ENCODE peak calls at places on chromosome 15, in nine cellular contexts. W, X, C, F, P, Z, K, A and I are unnamed samples.

GRCh38 chr15:33754242-33754641 is 214.1 kb upstream of the CHRM5 start:
- DNase-seq in W (no peak), C (no peak), K (no peak), P (no peak), X (no peak), F (no peak), Z (no peak), A (no peak), I (no peak)

GRCh38 chr15:48021336-48022086 is 99.3 kb upstream of the SLC24A5 start:
- DNase-seq in P (no peak), Z (no peak), W (no peak), K (no peak), A (no peak), F (no peak), C (no peak), X (no peak), I (no peak)

GRCh38 chr15:72319985-72320671 is at the start of gene CELF6:
- DNase-seq in C (peak), Z (peak), A (peak), F (peak), X (peak), K (peak), W (peak), P (no peak), I (peak)

GRCh38 chr15:90414408-90415028 is 26.5 kb downstream of the IQGAP1 start:
- DNase-seq in F (no peak), X (no peak), K (no peak), W (no peak), Z (peak), C (no peak), P (no peak), A (peak), I (no peak)

GRCh38 chr15:38226867-38227266 is 25.8 kb upstream of the SPRED1 start:
- DNase-seq in P (no peak), X (no peak), A (peak), K (no peak), F (no peak), Z (peak), W (no peak), C (no peak), I (no peak)

GRCh38 chr15:71374607-71375352 is 259.5 kb downstream of the THSD4 start:
- DNase-seq in P (no peak), K (peak), W (no peak), F (no peak), Z (peak), A (no peak), C (no peak), X (no peak), I (no peak)

GRCh38 chr15:36370735-36371115 is 208.7 kb upstream of the CDIN1 start:
- DNase-seq in W (no peak), X (no peak), A (peak), F (no peak), Z (peak), P (no peak), C (no peak), K (no peak), I (no peak)

GRCh38 chr15:56244811-56245576 is 1.3 kb upstream of the RFX7 start:
- DNase-seq in A (no peak), F (peak), C (no peak), W (peak), P (peak), X (peak), K (peak), Z (peak), I (peak)

GRCh38 chr15:62732078-62732477 is 310.5 kb upstream of the TPM1 start:
- DNase-seq in C (no peak), Z (peak), W (no peak), F (no peak), K (no peak), X (no peak), A (peak), P (no peak), I (no peak)

GRCh38 chr15:81106560-81106959 is 27.5 kb upstream of the CFAP161 start:
- DNase-seq in F (peak), Z (peak), X (peak), K (peak), W (peak), C (no peak), P (peak), A (peak), I (peak)

GRCh38 chr15:25693321-25694237 is 169.5 kb downstream of the ATP10A start:
- DNase-seq in F (peak), W (no peak), Z (peak), X (peak), K (peak), C (peak), P (peak), A (no peak), I (no peak)

GRCh38 chr15:35545316-35545824 is 595 bp downstream of the DPH6 start:
- DNase-seq in K (peak), Z (peak), W (peak), A (peak), F (no peak), X (peak), C (no peak), P (peak), I (peak)

GRCh38 chr15:69595009-69595825 is 142.6 kb downstream of the RPLP1 start:
- DNase-seq in K (no peak), F (no peak), A (no peak), Z (peak), W (no peak), P (no peak), C (no peak), X (peak), I (no peak)

GRCh38 chr15:64883997-64884511 is 27.6 kb upstream of the ANKDD1A start:
- DNase-seq in Z (peak), C (no peak), K (no peak), F (peak), X (no peak), P (no peak), A (peak), W (peak), I (peak)

GRCh38 chr15:41791970-41792637 is 17.8 kb downstream of the MAPKBP1 start:
- DNase-seq in C (no peak), X (no peak), F (no peak), W (no peak), Z (no peak), A (no peak), K (no peak), P (no peak), I (no peak)

GRCh38 chr15:78321786-78322185 is 18.4 kb upstream of the CRABP1 start:
- DNase-seq in X (no peak), F (no peak), K (no peak), Z (no peak), C (no peak), A (no peak), P (no peak), W (no peak), I (no peak)

GRCh38 chr15:56982987-56983386 is 64.5 kb downstream of the TCF12 start:
- DNase-seq in X (no peak), C (no peak), K (no peak), P (no peak), W (no peak), F (no peak), A (no peak), Z (no peak), I (no peak)

GRCh38 chr15:74133703-74134386 is 3.5 kb downstream of the ISLR2 start:
- DNase-seq in A (no peak), F (no peak), C (no peak), P (no peak), X (no peak), W (no peak), K (no peak), Z (no peak), I (no peak)

GRCh38 chr15:74131618-74132191 is 1.3 kb downstream of the ISLR2 start:
- DNase-seq in X (no peak), F (no peak), K (no peak), C (no peak), P (no peak), Z (no peak), A (no peak), W (peak), I (no peak)

GRCh38 chr15:74134387-74135027 is 4.1 kb downstream of the ISLR2 start:
- DNase-seq in K (no peak), X (peak), A (no peak), Z (no peak), P (no peak), F (no peak), C (no peak), W (peak), I (peak)

GRCh38 chr15:74132681-74133070 is 2.3 kb downstream of the ISLR2 start:
- DNase-seq in W (peak), X (peak), F (no peak), K (no peak), C (no peak), Z (no peak), P (no peak), A (no peak), I (no peak)

GRCh38 chr15:74133071-74133702 is 2.8 kb downstream of the ISLR2 start:
- DNase-seq in F (no peak), K (no peak), C (no peak), P (no peak), X (peak), W (peak), A (no peak), Z (no peak), I (peak)
- TF ChIP-seq CTCF in F (no peak), K (peak), C (no peak), P (no peak), X (no peak), W (peak), A (no peak), Z (no peak), I (peak)

GRCh38 chr15:51917493-51917892 is 54.1 kb downstream of the LEO1 start:
- DNase-seq in C (no peak), P (peak), Z (peak), K (peak), A (peak), X (peak), F (no peak), W (no peak), I (no peak)
- TF ChIP-seq CTCF in C (peak), P (peak), Z (peak), K (peak), A (peak), X (peak), F (no peak), W (peak), I (peak)

DNA sequence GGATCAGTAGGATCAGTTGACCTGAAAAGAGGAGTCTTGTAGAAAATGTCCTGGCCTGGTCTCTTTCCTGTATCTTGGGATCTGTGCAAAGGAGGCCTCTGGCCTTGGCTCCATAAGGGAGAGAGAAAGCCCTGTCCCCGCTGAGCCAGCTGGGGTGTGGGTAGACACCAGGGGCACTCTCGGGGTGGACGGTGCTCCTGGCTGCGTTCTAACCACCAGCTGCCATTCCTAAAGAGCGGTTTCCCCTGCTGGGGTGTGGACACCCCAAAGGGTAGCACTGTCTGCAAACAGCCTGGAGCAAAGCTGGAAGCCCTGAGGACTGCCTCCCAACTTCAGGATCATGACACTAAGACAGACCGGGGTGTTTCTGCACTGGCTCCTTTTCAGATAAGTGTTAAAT is 23.5 kb downstream of the SYNM start:
- DNase-seq in Z (no peak), A (no peak), X (no peak), W (no peak), P (no peak), K (no peak), C (no peak), F (no peak), I (no peak)
- TF ChIP-seq CTCF in Z (no peak), A (no peak), X (no peak), W (no peak), P (no peak), K (no peak), C (no peak), F (no peak), I (no peak)

DNA sequence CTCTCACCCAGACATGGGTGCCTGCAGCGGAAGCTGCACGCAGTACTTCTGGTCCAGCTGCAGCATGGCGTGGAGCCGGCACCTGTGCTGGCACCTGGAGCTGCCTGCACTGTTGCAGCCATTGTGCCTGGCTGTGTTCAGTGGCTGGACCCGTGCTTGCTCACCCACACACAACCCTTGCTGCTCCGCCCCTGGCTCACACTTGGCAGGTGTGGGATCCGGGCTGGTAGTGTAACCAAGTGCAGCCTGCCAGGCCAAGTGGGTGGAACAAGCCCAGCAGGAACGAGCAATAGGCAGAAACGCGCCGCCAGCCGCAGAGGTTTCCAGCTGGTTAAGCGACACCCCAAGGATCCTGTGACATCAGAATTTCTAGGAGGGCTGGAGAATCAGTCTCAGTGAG is 11.2 kb upstream of the SCAPER start:
- DNase-seq in W (no peak), F (no peak), Z (no peak), P (no peak), X (no peak), A (no peak), K (no peak), C (no peak), I (no peak)
- TF ChIP-seq CTCF in W (no peak), F (no peak), Z (no peak), P (no peak), X (no peak), A (no peak), K (no peak), C (no peak), I (no peak)

DNA sequence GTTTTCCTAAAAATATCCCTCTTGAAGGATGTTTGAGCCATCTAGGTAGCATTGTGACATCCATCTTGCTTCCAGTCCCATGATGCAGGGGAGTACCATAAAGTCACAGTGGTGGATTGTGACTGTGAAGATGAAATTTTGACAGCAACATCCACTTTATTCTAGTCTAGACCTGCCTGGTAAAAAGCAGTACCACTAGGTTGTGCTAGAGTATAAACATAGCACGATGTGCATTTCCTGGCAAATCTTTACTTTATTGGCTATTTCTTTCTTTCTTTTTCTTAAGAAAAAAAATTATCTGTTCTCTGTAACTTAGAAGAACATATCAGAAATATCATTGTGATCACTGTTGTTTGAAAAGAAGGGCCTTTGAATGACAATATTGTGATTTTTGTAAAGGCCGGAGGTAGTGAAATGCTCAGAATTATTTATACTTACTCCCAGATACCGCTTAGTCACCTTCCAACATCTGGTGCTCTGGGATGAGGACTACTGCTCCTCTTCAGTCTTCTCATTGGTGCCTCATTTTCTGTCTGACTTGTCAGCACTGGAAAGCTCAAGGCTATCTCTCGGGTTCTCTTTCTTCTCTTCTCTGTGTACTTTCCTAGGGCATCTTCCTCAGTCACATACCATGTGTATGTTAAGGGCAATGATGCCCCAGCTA is 35.6 kb downstream of the AGBL1 start:
- DNase-seq in Z (peak), X (no peak), W (no peak), P (no peak), C (no peak), K (no peak), A (peak), F (no peak), I (no peak)
- TF ChIP-seq CTCF in Z (peak), X (no peak), W (no peak), P (peak), C (peak), K (peak), A (no peak), F (no peak), I (no peak)